ENCODE peak calls at places on chromosomes 5 and 9, in ten cellular contexts. P is NCI-H748 treated with DMSO at 0.1 percent for 48 hours, T is NCI-H1092 treated with DMSO at 0.1 percent for 48 hours, C is nucleus accumbens, X is naive B cell, M is left ventricle myocardium inferior, U is hypothalamus, W is HEK293T, Y is glutamatergic neuron, S is HFF-Myc. V is an unnamed sample.
A peak's percentile ranks its signal among the peaks of the same experiment; 100 is the strongest.

GRCh38 chr5:88944751-88945507 is 61.9 kb upstream of the MEF2C start:
- DNase-seq in W (no peak), X (no peak), U (peak; percentile 4), P (no peak), Y (no peak), T (no peak), M (no peak), S (peak; percentile 31), C (no peak), V (no peak)

GRCh38 chr5:181061645-181062044 is 21.6 kb downstream of the BTNL9 start:
- DNase-seq in P (no peak), T (no peak), M (no peak), X (no peak), U (no peak), W (no peak), C (no peak), S (no peak), Y (no peak), V (no peak)

GRCh38 chr5:128441923-128442322 is 96.1 kb downstream of the FBN2 start:
- DNase-seq in S (no peak), T (no peak), M (no peak), W (no peak), Y (no peak), U (no peak), P (no peak), C (no peak), X (no peak), V (no peak)

GRCh38 chr9:126290871-126291270 is 35.8 kb upstream of the MVB12B start:
- DNase-seq in S (no peak), P (no peak), Y (no peak), U (no peak), M (no peak), T (no peak), W (no peak), X (no peak), C (no peak), V (no peak)

GRCh38 chr9:134928796-134929559 is 11.3 kb upstream of the FCN1 start:
- DNase-seq in T (no peak), M (peak; percentile 49), W (no peak), C (no peak), Y (no peak), P (no peak), X (peak; percentile 51), U (no peak), S (no peak), V (no peak)

GRCh38 chr5:155633338-155633957 is 619.9 kb downstream of the KIF4B start:
- DNase-seq in W (no peak), U (no peak), T (no peak), X (no peak), S (no peak), M (no peak), P (no peak), Y (no peak), C (no peak), V (no peak)

GRCh38 chr9:967436-967835 is 9.0 kb upstream of the DMRT3 start:
- DNase-seq in C (no peak), S (no peak), T (no peak), P (no peak), Y (no peak), X (no peak), M (no peak), W (peak; percentile 15), U (no peak), V (no peak)

GRCh38 chr9:4491621-4491975 is 1.3 kb downstream of the SLC1A1 start:
- DNase-seq in Y (no peak), S (no peak), M (no peak), X (no peak), P (no peak), C (peak; percentile 6), W (no peak), T (no peak), U (no peak), V (peak; percentile 33)

GRCh38 chr9:5388026-5388806 is 48.5 kb upstream of the RLN1 start:
- DNase-seq in S (no peak), P (no peak), U (no peak), Y (no peak), W (no peak), M (no peak), X (no peak), T (no peak), C (no peak), V (no peak)

GRCh38 chr5:157613385-157614245 is 38.0 kb upstream of the ADAM19 start:
- DNase-seq in S (no peak), M (no peak), U (no peak), X (no peak), C (no peak), P (no peak), T (no peak), W (no peak), Y (no peak), V (no peak)

GRCh38 chr5:52491829-52492217 is 295.9 kb upstream of the ITGA1 start:
- DNase-seq in S (no peak), Y (no peak), W (no peak), T (peak; percentile 86), P (peak; percentile 95), C (no peak), X (no peak), M (no peak), U (no peak), V (no peak)

GRCh38 chr5:77231470-77232138 is 21.1 kb downstream of the PDE8B start:
- DNase-seq in X (no peak), P (no peak), S (no peak), U (no peak), M (no peak), T (no peak), Y (no peak), C (no peak), W (no peak), V (no peak)

GRCh38 chr5:71924980-71925379 is 182.3 kb upstream of the MAP1B start:
- DNase-seq in U (no peak), W (no peak), X (no peak), S (no peak), T (peak; percentile 7), C (no peak), P (peak; percentile 25), M (no peak), Y (no peak), V (peak; percentile 2)

GRCh38 chr9:125829743-125830142 is 82.6 kb downstream of the PBX3 start:
- DNase-seq in W (no peak), T (no peak), S (no peak), X (peak; percentile 53), Y (no peak), C (no peak), P (no peak), U (no peak), M (no peak), V (peak; percentile 4)

GRCh38 chr5:176618783-176619182 is 8.8 kb upstream of the GPRIN1 start:
- DNase-seq in X (no peak), P (no peak), W (no peak), T (no peak), M (no peak), C (no peak), Y (no peak), S (no peak), U (no peak), V (no peak)

GRCh38 chr9:33023661-33024060 is 1.4 kb upstream of the DNAJA1 start:
- DNase-seq in S (no peak), T (no peak), M (no peak), C (no peak), P (no peak), X (no peak), W (no peak), Y (no peak), U (no peak), V (no peak)

GRCh38 chr9:131076347-131077195 is 19.8 kb upstream of the AIF1L start:
- DNase-seq in Y (no peak), M (no peak), X (no peak), T (no peak), P (no peak), S (no peak), C (no peak), W (no peak), U (no peak), V (no peak)

GRCh38 chr5:73749485-73750270 is 123.7 kb downstream of the ARHGEF28 start:
- DNase-seq in M (no peak), U (no peak), C (no peak), P (no peak), S (no peak), T (no peak), X (no peak), W (no peak), Y (no peak), V (no peak)

GRCh38 chr9:134930404-134930803 is 12.7 kb upstream of the FCN1 start:
- DNase-seq in Y (no peak), P (no peak), U (no peak), T (no peak), S (no peak), M (no peak), X (peak; percentile 77), C (no peak), W (no peak), V (no peak)

GRCh38 chr5:172093965-172094364 is 87.5 kb upstream of the FBXW11 start:
- DNase-seq in X (no peak), W (no peak), T (no peak), P (no peak), Y (no peak), S (no peak), M (peak; percentile 69), U (no peak), C (no peak), V (no peak)

GRCh38 chr5:177520906-177521513 is 4.2 kb upstream of the DDX41 start:
- DNase-seq in U (no peak), C (no peak), M (no peak), T (no peak), W (no peak), P (no peak), X (no peak), S (no peak), Y (no peak), V (no peak)

GRCh38 chr5:95959051-95959963 is 2.3 kb downstream of the ELL2 start:
- DNase-seq in P (no peak), W (no peak), T (no peak), U (peak; percentile 66), X (no peak), M (no peak), S (no peak), C (no peak), Y (peak; percentile 17), V (no peak)

GRCh38 chr9:38229123-38229829 is 160.2 kb upstream of the SHB start:
- DNase-seq in T (no peak), Y (no peak), S (no peak), M (no peak), C (no peak), P (no peak), W (no peak), X (no peak), U (no peak), V (no peak)

GRCh38 chr9:86714976-86715375 is 232.3 kb downstream of the GAS1 start:
- DNase-seq in P (no peak), T (no peak), C (no peak), Y (no peak), W (no peak), X (no peak), M (no peak), S (no peak), U (no peak), V (no peak)

GRCh38 chr5:128331261-128331660 is 206.8 kb downstream of the FBN2 start:
- DNase-seq in T (no peak), S (no peak), W (no peak), X (no peak), C (no peak), U (no peak), M (no peak), Y (no peak), P (no peak), V (no peak)

GRCh38 chr9:88746744-88747398 is 211.9 kb downstream of the NXNL2 start:
- DNase-seq in X (no peak), W (no peak), S (no peak), M (no peak), C (no peak), T (no peak), U (no peak), P (no peak), Y (peak; percentile 39), V (no peak)

GRCh38 chr5:8184455-8185063 is 315.6 kb downstream of the MTRR start:
- DNase-seq in U (no peak), M (no peak), X (peak; percentile 4), C (no peak), W (peak; percentile 54), P (peak; percentile 50), T (peak; percentile 11), Y (peak; percentile 82), S (peak; percentile 11), V (peak; percentile 76)

GRCh38 chr5:99063737-99064136 is 134.9 kb upstream of the CHD1 start:
- DNase-seq in X (no peak), M (no peak), Y (no peak), U (no peak), W (no peak), S (no peak), T (no peak), C (no peak), P (no peak), V (no peak)

V was measured in NCI-H1417.